ENCODE peak calls at places on chromosomes 5 and 9, in five cellular contexts. M is WTC11, T is K562, J is HepG2, N is GM12878. I is an unnamed sample.

GRCh38 chr5:146066968-146067367 is 38.4 kb downstream of the PLAC8L1 start:
- DNase-seq in N (no peak), J (no peak), M (no peak), T (no peak), I (no peak)

GRCh38 chr9:132240860-132241482 is 79.1 kb downstream of the NTNG2 start:
- DNase-seq in J (peak; percentile 77), N (peak; percentile 66), M (peak; percentile 100), T (peak; percentile 96), I (peak; percentile 86)

GRCh38 chr9:92463989-92464388 is 18.3 kb downstream of the ASPN start:
- DNase-seq in N (no peak), T (no peak), M (no peak), J (no peak), I (peak; percentile 12)

GRCh38 chr5:150036513-150036912 is 36.0 kb downstream of the HMGXB3 start:
- DNase-seq in N (no peak), T (no peak), M (no peak), J (no peak), I (peak; percentile 73)

GRCh38 chr9:129398901-129399300 is 220.8 kb upstream of the IER5L start:
- DNase-seq in M (no peak), T (no peak), J (no peak), N (no peak), I (no peak)

GRCh38 chr5:58886315-58887207 is 303.7 kb downstream of the RAB3C start:
- DNase-seq in N (no peak), J (peak; percentile 25), T (peak; percentile 48), M (peak; percentile 67), I (peak; percentile 93)

GRCh38 chr5:153782589-153783238 is 256.0 kb downstream of the FAM114A2 start:
- DNase-seq in T (no peak), M (peak; percentile 24), N (no peak), J (no peak), I (no peak)

GRCh38 chr9:89806371-89807100 is 201.7 kb downstream of the GADD45G start:
- DNase-seq in J (no peak), N (no peak), M (no peak), T (no peak), I (no peak)

GRCh38 chr5:143729334-143729946 is 82.5 kb upstream of the HMHB1 start:
- DNase-seq in T (no peak), M (no peak), J (no peak), N (no peak), I (no peak)

GRCh38 chr5:106269252-106269843 is 1401.4 kb downstream of the EFNA5 start:
- DNase-seq in J (peak; percentile 1), N (no peak), M (no peak), T (no peak), I (no peak)

GRCh38 chr9:118395415-118395814 is 691.2 kb downstream of the TLR4 start:
- DNase-seq in M (no peak), J (no peak), T (no peak), N (peak; percentile 65), I (no peak)

GRCh38 chr5:59799668-59800374 is 93.7 kb downstream of the PDE4D start:
- DNase-seq in M (no peak), N (peak; percentile 24), J (peak; percentile 7), T (peak; percentile 50), I (peak; percentile 68)

GRCh38 chr9:88776717-88777497 is 214.4 kb upstream of the S1PR3 start:
- DNase-seq in M (no peak), T (peak; percentile 25), N (no peak), J (peak; percentile 15), I (peak; percentile 85)

GRCh38 chr5:66757219-66757833 is 161.1 kb downstream of the MAST4 start:
- DNase-seq in N (no peak), M (peak; percentile 11), J (peak; percentile 20), T (peak; percentile 39), I (peak; percentile 61)

GRCh38 chr9:110180713-110181434 is 27.1 kb downstream of the C9orf152 start:
- DNase-seq in J (peak; percentile 83), T (no peak), N (no peak), M (no peak), I (no peak)

GRCh38 chr5:1111727-1112289 is at the start of gene SLC12A7:
- DNase-seq in J (no peak), T (peak; percentile 50), M (peak; percentile 56), N (no peak), I (peak; percentile 86)

DNA sequence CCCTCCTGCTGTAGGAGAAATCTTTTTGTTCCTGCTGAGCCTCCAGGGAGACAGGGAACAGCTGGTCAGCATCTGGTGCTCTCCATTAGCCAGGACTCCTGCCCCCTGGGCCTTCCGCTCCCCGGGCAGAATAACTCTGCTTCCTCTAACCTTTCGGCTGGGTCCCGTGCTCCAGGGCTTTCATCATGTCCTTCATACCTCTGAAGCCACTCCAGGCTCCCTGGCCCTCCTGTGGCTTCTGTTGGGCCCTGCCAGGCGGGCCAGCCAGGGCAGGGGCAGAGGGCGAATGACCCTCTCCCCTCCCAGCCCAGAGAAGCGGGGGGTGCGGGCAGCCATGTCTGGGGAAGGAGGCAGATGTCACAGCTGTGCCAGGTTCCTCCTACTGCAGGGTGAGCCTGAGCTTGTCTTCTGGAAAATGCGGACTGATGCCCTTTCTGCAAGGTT is 81.7 kb upstream of the LMX1B start:
- DNase-seq in M (no peak), N (no peak), T (no peak), J (no peak), I (no peak)
- TF ChIP-seq ESRRA in M (no peak), N (no peak), T (no peak), J (no peak), I (no peak)

GRCh38 chr5:111697881-111698757 is 58.9 kb downstream of the NREP start:
- DNase-seq in N (no peak), M (peak; percentile 48), T (peak; percentile 14), J (no peak), I (no peak)
- TF ChIP-seq CTCF in N (no peak), M (no peak), T (peak; percentile 34), J (peak; percentile 34), I (no peak)

GRCh38 chr5:57037355-57037754 is 85.4 kb upstream of the MIER3 start:
- DNase-seq in N (no peak), M (peak; percentile 57), J (peak; percentile 8), T (peak; percentile 58), I (peak; percentile 46)
- TF ChIP-seq ESRRA in N (no peak), M (no peak), J (no peak), T (no peak), I (no peak)

GRCh38 chr9:115004535-115004934 is 74.1 kb upstream of the TNFSF8 start:
- DNase-seq in N (no peak), T (no peak), M (no peak), J (no peak), I (no peak)

GRCh38 chr9:115006660-115007059 is 76.3 kb upstream of the TNFSF8 start:
- DNase-seq in T (no peak), M (no peak), N (no peak), J (no peak), I (no peak)

GRCh38 chr9:115000217-115000639 is 69.8 kb upstream of the TNFSF8 start:
- DNase-seq in T (no peak), J (no peak), M (no peak), N (no peak), I (no peak)

GRCh38 chr9:115008536-115008935 is 78.1 kb upstream of the TNFSF8 start:
- DNase-seq in N (no peak), J (no peak), T (no peak), M (no peak), I (peak; percentile 33)

DNA sequence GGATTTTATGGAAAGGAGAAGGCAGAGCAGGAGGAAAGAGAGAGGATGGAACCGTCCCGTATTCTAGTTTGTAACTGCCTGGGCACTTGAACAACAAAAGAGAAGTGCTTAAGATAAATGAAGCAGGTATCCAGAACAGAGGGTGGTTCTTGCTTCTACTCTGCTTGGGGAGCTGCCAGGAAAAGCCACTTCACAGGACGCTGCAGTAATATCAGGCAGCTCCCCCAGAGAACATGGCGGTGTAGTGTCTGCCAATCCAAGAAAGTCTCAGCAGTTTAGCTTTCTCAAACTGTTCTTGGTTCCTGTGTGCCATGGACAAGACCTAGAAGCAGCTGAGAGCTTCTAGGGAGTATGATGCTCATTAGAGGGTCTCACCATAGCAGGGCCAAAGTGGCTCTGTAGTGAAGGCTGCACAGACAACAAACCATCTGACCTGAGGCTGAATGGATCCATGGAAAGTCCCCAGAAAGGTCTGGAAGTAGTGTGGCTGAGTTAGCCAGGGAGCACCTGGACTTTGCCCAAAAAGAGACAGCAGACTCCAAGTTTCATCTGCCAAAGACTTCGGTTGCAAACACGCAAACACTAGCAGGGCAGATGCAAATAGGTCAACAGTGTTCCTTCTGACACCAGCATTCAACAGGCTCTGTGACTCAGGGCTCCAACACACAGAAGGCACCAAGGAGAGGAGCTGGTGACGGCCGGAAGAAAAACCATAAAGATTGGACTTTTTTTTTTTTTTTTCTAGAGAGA is 72.2 kb upstream of the TNFSF8 start:
- DNase-seq in N (no peak), T (no peak), J (no peak), M (no peak), I (no peak)
- TF ChIP-seq CTCF in N (no peak), T (no peak), J (no peak), M (no peak), I (no peak)

GRCh38 chr5:177453852-177454396 is 7.3 kb downstream of the PRR7 start:
- DNase-seq in J (no peak), N (no peak), M (peak; percentile 51), T (no peak), I (no peak)

GRCh38 chr5:177454397-177455035 is 7.9 kb downstream of the PRR7 start:
- DNase-seq in J (peak; percentile 79), M (peak; percentile 92), T (peak; percentile 95), N (no peak), I (peak; percentile 89)

GRCh38 chr5:177455661-177456590 is 9.3 kb downstream of the PRR7 start:
- DNase-seq in J (peak; percentile 77), N (no peak), M (peak; percentile 98), T (peak; percentile 98), I (peak; percentile 96)

GRCh38 chr5:177456591-177456964 is 10.0 kb downstream of the PRR7 start:
- DNase-seq in N (no peak), T (no peak), J (no peak), M (no peak), I (no peak)

GRCh38 chr5:177455036-177455660 is 8.5 kb downstream of the PRR7 start:
- DNase-seq in J (peak; percentile 79), T (peak; percentile 93), M (peak; percentile 96), N (no peak), I (peak; percentile 84)
- TF ChIP-seq ESRRA in J (peak; percentile 67), T (peak; percentile 80), M (peak; percentile 59), N (no peak), I (no peak)

GRCh38 chr5:77267496-77267895 is 57.0 kb downstream of the PDE8B start:
- DNase-seq in M (no peak), N (no peak), T (no peak), J (no peak), I (no peak)
- TF ChIP-seq CTCF in M (no peak), N (no peak), T (no peak), J (no peak), I (no peak)

GRCh38 chr5:94218374-94218773 is 400.0 kb downstream of the KIAA0825 start:
- DNase-seq in T (no peak), J (peak; percentile 21), M (no peak), N (no peak), I (peak; percentile 30)
- TF ChIP-seq ESRRA in T (no peak), J (no peak), M (no peak), N (no peak), I (no peak)

DNA sequence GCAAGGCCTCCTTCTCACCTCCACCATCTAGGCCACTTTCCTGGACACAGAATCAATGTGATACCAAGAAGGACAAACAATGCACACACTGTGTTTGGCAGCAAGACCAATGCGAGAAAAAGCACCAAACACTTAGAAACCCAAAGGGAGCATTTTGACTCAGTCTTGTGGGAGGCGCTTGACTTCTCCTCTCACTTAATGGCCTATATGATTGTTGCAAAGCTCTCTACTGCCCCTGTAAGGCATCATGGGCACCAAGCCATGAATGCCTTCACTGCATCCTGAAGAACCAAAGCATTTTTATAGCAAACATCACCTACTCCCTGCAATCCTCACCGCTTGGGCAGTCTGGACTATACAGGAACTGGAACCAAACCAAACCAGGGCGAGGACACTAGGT is 57.5 kb downstream of the CDH6 start:
- DNase-seq in N (no peak), M (no peak), J (no peak), T (peak; percentile 5), I (no peak)
- TF ChIP-seq CTCF in N (no peak), M (no peak), J (no peak), T (peak; percentile 6), I (no peak)